ENCODE peak calls at places on chromosomes 2 and 18, in eight cellular contexts. Q, E, W, K, X, U, S and O are unnamed samples.

GRCh38 chr2:4972472-4972871 is 719.7 kb upstream of the SOX11 start:
- DNase-seq in Q (no peak), E (no peak), X (no peak), W (no peak), U (no peak), S (no peak), K (no peak), O (no peak)

GRCh38 chr2:40103590-40103989 is 324.5 kb upstream of the THUMPD2 start:
- DNase-seq in K (no peak), W (no peak), Q (peak), U (no peak), S (no peak), X (no peak), E (no peak), O (no peak)

GRCh38 chr18:60549338-60549960 is 176.9 kb upstream of the MC4R start:
- DNase-seq in S (no peak), K (no peak), X (no peak), Q (peak), E (peak), W (peak), U (peak), O (peak)

GRCh38 chr2:37905033-37905432 is 20.1 kb upstream of the RMDN2 start:
- DNase-seq in U (no peak), K (no peak), E (no peak), Q (no peak), X (no peak), S (no peak), W (no peak), O (no peak)

GRCh38 chr2:241315879-241316700 is at the start of gene SEPTIN2:
- DNase-seq in W (no peak), Q (peak), X (no peak), K (peak), S (no peak), U (peak), E (no peak), O (peak)

GRCh38 chr2:69917854-69918253 is 2.9 kb downstream of the MXD1 start:
- DNase-seq in Q (peak), X (no peak), S (no peak), U (no peak), W (no peak), E (no peak), K (no peak), O (no peak)

GRCh38 chr2:20985061-20985460 is 58.8 kb downstream of the APOB start:
- DNase-seq in U (no peak), X (no peak), E (no peak), K (no peak), S (no peak), Q (no peak), W (no peak), O (no peak)

GRCh38 chr2:24978661-24979060 is 6.9 kb upstream of the DNAJC27 start:
- DNase-seq in E (no peak), Q (no peak), U (no peak), K (no peak), S (no peak), X (no peak), W (no peak), O (no peak)

GRCh38 chr2:40105593-40105992 is 326.5 kb upstream of the THUMPD2 start:
- DNase-seq in K (no peak), E (no peak), Q (peak), W (no peak), X (no peak), S (no peak), U (no peak), O (no peak)

GRCh38 chr2:227325824-227326195 is 759 bp downstream of the MFF start:
- DNase-seq in U (no peak), E (no peak), X (peak), Q (peak), K (peak), W (peak), S (no peak), O (no peak)

GRCh38 chr2:36706451-36706850 is 9.9 kb downstream of the VIT start:
- DNase-seq in X (no peak), E (no peak), K (no peak), W (no peak), S (no peak), Q (peak), U (no peak), O (no peak)

GRCh38 chr2:240205348-240205747 is 64.9 kb upstream of the OTOS start:
- DNase-seq in X (no peak), K (peak), E (no peak), S (peak), W (no peak), Q (peak), U (no peak), O (no peak)

GRCh38 chr2:177334940-177335543 is 57.5 kb upstream of the AGPS start:
- DNase-seq in X (peak), U (peak), Q (peak), E (peak), W (peak), S (no peak), K (no peak), O (peak)

GRCh38 chr18:76492669-76493212 is 2.3 kb downstream of the ZNF516 start:
- DNase-seq in Q (peak), S (peak), K (peak), E (peak), X (peak), W (peak), U (peak), O (peak)

GRCh38 chr2:50448556-50448955 is 583.4 kb downstream of the NRXN1 start:
- DNase-seq in S (no peak), E (peak), U (no peak), Q (no peak), K (no peak), X (peak), W (no peak), O (peak)

GRCh38 chr2:9740382-9741040 is 102.8 kb upstream of the TAF1B start:
- DNase-seq in W (no peak), S (no peak), U (no peak), K (no peak), E (no peak), Q (no peak), X (no peak), O (no peak)

GRCh38 chr2:101790416-101790815 is 92.9 kb downstream of the MAP4K4 start:
- DNase-seq in Q (peak), E (no peak), S (no peak), K (no peak), X (no peak), U (no peak), W (no peak), O (no peak)